ENCODE peak calls at places on chromosomes 3 and 15, in nine cellular contexts. X is neural progenitor cell, P is SK-N-SH, Y is GM23338, M is OCI-LY7, T is hepatocyte, J is PC-3, H is HCT116, I is MM.1S. A is an unnamed sample.

GRCh38 chr3:194496217-194496881 is 9.5 kb upstream of the ATP13A3 start:
- DNase-seq in X (no peak), P (no peak), Y (no peak), M (no peak), T (no peak), J (peak; percentile 25), H (no peak), I (no peak), A (no peak)

GRCh38 chr3:10122724-10123123 is 7.2 kb downstream of the BRK1 start:
- DNase-seq in X (no peak), P (no peak), Y (no peak), M (no peak), T (no peak), J (no peak), H (no peak), I (no peak), A (no peak)

GRCh38 chr3:168123211-168124173 is 27.8 kb upstream of the GOLIM4 start:
- DNase-seq in X (no peak), P (no peak), Y (no peak), M (no peak), T (no peak), J (peak; percentile 53), H (no peak), I (no peak), A (peak; percentile 27)

GRCh38 chr3:69012836-69013255 is 638 bp downstream of the EOGT start:
- DNase-seq in X (peak; percentile 52), P (peak; percentile 87), Y (peak; percentile 66), M (peak; percentile 20), T (peak; percentile 71), J (peak; percentile 4), H (no peak), I (peak; percentile 41), A (peak; percentile 78)

GRCh38 chr3:51355891-51356578 is 29.1 kb upstream of the MANF start:
- DNase-seq in X (no peak), P (no peak), Y (no peak), M (no peak), T (no peak), J (peak; percentile 34), H (no peak), I (no peak), A (no peak)

GRCh38 chr3:144272715-144273114 is 301.1 kb downstream of the DIPK2A start:
- DNase-seq in X (no peak), P (no peak), Y (peak; percentile 10), M (no peak), T (no peak), J (no peak), H (no peak), I (no peak), A (no peak)

GRCh38 chr3:194489736-194490612 is 3.2 kb upstream of the ATP13A3 start:
- DNase-seq in X (no peak), P (no peak), Y (no peak), M (peak; percentile 54), T (no peak), J (peak; percentile 17), H (no peak), I (no peak), A (peak; percentile 67)

GRCh38 chr15:25860885-25861866 is 2.0 kb downstream of the ATP10A start:
- DNase-seq in X (no peak), P (no peak), Y (no peak), M (peak; percentile 47), T (no peak), J (no peak), H (no peak), I (no peak), A (peak; percentile 81)

GRCh38 chr15:80010131-80010673 is 39.2 kb upstream of the BCL2A1 start:
- DNase-seq in X (no peak), P (no peak), Y (no peak), M (no peak), T (no peak), J (peak; percentile 76), H (no peak), I (no peak), A (peak; percentile 70)

GRCh38 chr3:9422712-9423424 is 25.5 kb downstream of the SETD5 start:
- DNase-seq in X (peak; percentile 59), P (peak; percentile 74), Y (peak; percentile 75), M (no peak), T (peak; percentile 90), J (peak; percentile 98), H (peak; percentile 91), I (no peak), A (peak; percentile 94)

GRCh38 chr15:75817151-75817935 is 25.9 kb upstream of the UBE2Q2 start:
- DNase-seq in X (no peak), P (no peak), Y (no peak), M (no peak), T (no peak), J (no peak), H (no peak), I (peak; percentile 79), A (peak; percentile 51)

GRCh38 chr3:159860269-159860668 is 128.4 kb upstream of the IL12A start:
- DNase-seq in X (no peak), P (no peak), Y (no peak), M (no peak), T (no peak), J (no peak), H (no peak), I (no peak), A (no peak)

GRCh38 chr3:178112134-178112533 is 424.1 kb upstream of the KCNMB2 start:
- DNase-seq in X (no peak), P (no peak), Y (peak; percentile 31), M (no peak), T (no peak), J (peak; percentile 31), H (no peak), I (no peak), A (no peak)

GRCh38 chr3:24042174-24042878 is 97.2 kb downstream of the NR1D2 start:
- DNase-seq in X (no peak), P (no peak), Y (no peak), M (no peak), T (no peak), J (no peak), H (no peak), I (no peak), A (peak; percentile 12)

GRCh38 chr3:127074900-127075360 is 92.0 kb downstream of the PLXNA1 start:
- DNase-seq in X (peak; percentile 20), P (peak; percentile 61), Y (peak; percentile 57), M (peak; percentile 96), T (no peak), J (peak; percentile 37), H (no peak), I (peak; percentile 70), A (peak; percentile 92)

GRCh38 chr15:57527382-57528091 is 64.2 kb upstream of the MYZAP start:
- DNase-seq in X (peak; percentile 83), P (peak; percentile 51), Y (peak; percentile 89), M (peak; percentile 86), T (peak; percentile 86), J (peak; percentile 80), H (peak; percentile 61), I (peak; percentile 73), A (peak; percentile 96)

GRCh38 chr15:75081150-75081549 is 57.8 kb downstream of the PPCDC start:
- DNase-seq in X (no peak), P (no peak), Y (no peak), M (no peak), T (no peak), J (no peak), H (no peak), I (no peak), A (no peak)

GRCh38 chr3:129429597-129429996 is 1.2 kb upstream of the EFCAB12 start:
- DNase-seq in X (no peak), P (no peak), Y (peak; percentile 63), M (no peak), T (no peak), J (no peak), H (no peak), I (no peak), A (no peak)

GRCh38 chr3:131840151-131840797 is 194.5 kb downstream of the CPNE4 start:
- DNase-seq in X (no peak), P (no peak), Y (no peak), M (no peak), T (no peak), J (peak; percentile 53), H (no peak), I (no peak), A (peak; percentile 74)

GRCh38 chr3:50605901-50606326 is 5.7 kb downstream of the CISH start:
- DNase-seq in X (no peak), P (no peak), Y (no peak), M (no peak), T (no peak), J (no peak), H (no peak), I (no peak), A (no peak)

DNA sequence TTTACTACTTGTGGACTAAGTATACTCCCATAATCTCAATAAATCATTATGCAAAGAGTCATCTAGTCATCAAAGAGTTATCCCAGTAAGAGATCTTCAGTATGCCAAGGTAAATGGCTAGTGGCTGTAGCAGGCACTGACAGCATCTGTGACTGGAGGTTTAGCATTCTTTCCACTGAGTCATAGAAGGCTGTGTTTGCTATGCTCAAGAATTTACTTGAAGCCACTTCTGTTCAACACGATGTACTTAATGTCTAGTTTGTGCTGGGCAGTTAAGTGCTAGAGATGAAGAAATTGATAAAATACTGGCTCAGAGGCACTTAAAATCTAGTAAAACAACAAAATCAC is 13.1 kb downstream of the ZBED2 start:
- DNase-seq in X (no peak), P (no peak), Y (no peak), M (no peak), T (peak; percentile 62), J (peak; percentile 98), H (peak; percentile 63), I (no peak), A (peak; percentile 87)
- H3K79me2 ChIP-seq in X (no peaks in the 10 kb centered on the region), P (no peaks in the 10 kb centered on the region), Y (no peaks in the 10 kb centered on the region), M (no peaks in the 10 kb centered on the region), T (no peaks in the 10 kb centered on the region), J (no peaks in the 10 kb centered on the region), H (no peaks in the 10 kb centered on the region), I (no peaks in the 10 kb centered on the region), A (no peaks in the 10 kb centered on the region)

GRCh38 chr15:90599639-90600038 is 69.9 kb downstream of the CRTC3 start:
- DNase-seq in X (no peak), P (no peak), Y (no peak), M (no peak), T (no peak), J (no peak), H (no peak), I (no peak), A (no peak)
- H3K4me1 ChIP-seq in X (peaks cover 5% of the 10 kb centered on the region), P (no peaks in the 10 kb centered on the region), Y (peaks cover 6% of the 10 kb centered on the region), M (peaks cover 40% of the 10 kb centered on the region), T (no peaks in the 10 kb centered on the region), J (peaks cover 3% of the 10 kb centered on the region), H (peaks cover 9% of the 10 kb centered on the region), I (peaks cover 13% of the 10 kb centered on the region), A (peaks cover 3% of the 10 kb centered on the region)

DNA sequence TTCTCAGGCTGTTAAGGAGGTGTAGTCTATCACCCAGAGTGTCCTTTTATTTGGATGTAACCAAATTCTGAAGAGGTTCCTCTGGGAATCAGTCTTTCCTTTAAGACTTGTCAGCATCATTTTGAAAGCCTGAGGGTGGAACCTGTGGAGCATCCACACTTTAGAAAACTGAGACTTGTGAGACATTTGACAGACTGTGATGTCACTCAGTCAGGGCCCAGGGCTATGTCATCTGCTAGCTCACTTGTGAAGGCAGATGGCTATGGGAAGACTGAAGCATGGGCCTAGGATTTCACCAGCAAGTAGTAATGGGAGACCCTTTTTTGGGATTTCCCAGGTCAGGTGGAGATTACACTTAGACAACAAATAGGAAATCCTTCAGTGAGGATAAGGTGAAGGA is 102.7 kb upstream of the KCNAB1 start:
- DNase-seq in X (peak; percentile 23), P (no peak), Y (no peak), M (no peak), T (no peak), J (no peak), H (no peak), I (no peak), A (no peak)
- TF ChIP-seq EZH2phosphoT487 in X (no peak), P (no peak), Y (no peak), M (no peak), T (no peak), J (no peak), H (no peak), I (no peak), A (no peak)

GRCh38 chr3:65914740-65915366 is 123.9 kb downstream of the MAGI1 start:
- DNase-seq in X (no peak), P (no peak), Y (peak; percentile 41), M (no peak), T (no peak), J (peak; percentile 2), H (no peak), I (peak; percentile 9), A (peak; percentile 37)
- H3K79me2 ChIP-seq in X (peaks cover 58% of the 10 kb centered on the region), P (peaks cover 83% of the 10 kb centered on the region), Y (peaks cover 73% of the 10 kb centered on the region), M (no peaks in the 10 kb centered on the region), T (peaks cover 90% of the 10 kb centered on the region), J (no peaks in the 10 kb centered on the region), H (peaks cover 18% of the 10 kb centered on the region), I (no peaks in the 10 kb centered on the region), A (peaks cover 97% of the 10 kb centered on the region)